ENCODE peak calls at places on chromosome 9, in six cellular contexts. S is naive thymus-derived CD8-positive, alpha-beta T cell; K is hypothalamus; L is left ventricle myocardium inferior; Z is HT1080; O is NCI-H345. A is an unnamed sample.

GRCh38 chr9:37775216-37775919 is 9.5 kb downstream of the EXOSC3 start:
- DNase-seq in S (no peak), O (no peak), K (no peak), Z (peak), L (no peak), A (no peak)

GRCh38 chr9:546797-547223 is 294.7 kb upstream of the DMRT1 start:
- DNase-seq in L (no peak), Z (no peak), O (no peak), K (no peak), S (no peak), A (peak)

GRCh38 chr9:130483281-130483949 is 38.7 kb downstream of the ASS1 start:
- DNase-seq in O (no peak), S (no peak), L (no peak), Z (no peak), K (no peak), A (no peak)

GRCh38 chr9:99001892-99002291 is 58.2 kb downstream of the COL15A1 start:
- DNase-seq in K (no peak), L (no peak), Z (no peak), O (no peak), S (no peak), A (no peak)

GRCh38 chr9:107131108-107131799 is 151.8 kb upstream of the RAD23B start:
- DNase-seq in Z (no peak), O (peak), L (no peak), K (no peak), S (no peak), A (peak)

GRCh38 chr9:107707915-107708441 is 218.4 kb upstream of the KLF4 start:
- DNase-seq in K (no peak), S (no peak), Z (peak), O (no peak), L (no peak), A (peak)

GRCh38 chr9:91246842-91247241 is 114.9 kb downstream of the AUH start:
- DNase-seq in S (no peak), K (no peak), O (no peak), Z (peak), L (no peak), A (no peak)

GRCh38 chr9:79661926-79662552 is 90.3 kb downstream of the TLE4 start:
- DNase-seq in L (no peak), Z (no peak), K (no peak), O (no peak), S (no peak), A (no peak)

GRCh38 chr9:77673912-77674791 is 26.0 kb upstream of the GNA14 start:
- DNase-seq in Z (peak), K (no peak), L (no peak), S (no peak), O (no peak), A (no peak)

A was measured in SW480.